ENCODE peak calls at places on chromosomes 2 and 18, in seven cellular contexts. D is aorta, S is HepG2, V is heart right ventricle, B is testis, F is cardiac muscle cell, H is upper lobe of right lung. K is an unnamed sample.

GRCh38 chr2:176537932-176538331 is 268.7 kb downstream of the MTX2 start:
- DNase-seq in V (no peak), F (no peak), B (no peak), S (no peak), H (no peak), D (no peak), K (no peak)

GRCh38 chr2:172108587-172108930 is 5.9 kb upstream of the DLX2 start:
- DNase-seq in S (no peak), D (no peak), B (no peak), V (no peak), H (no peak), F (no peak), K (no peak)

GRCh38 chr2:119109823-119110222 is 48.7 kb downstream of the C1QL2 start:
- DNase-seq in B (no peak), F (no peak), S (no peak), H (no peak), D (no peak), V (no peak), K (no peak)

GRCh38 chr2:122515731-122516130 is 760.3 kb downstream of the TSN start:
- DNase-seq in S (no peak), D (no peak), B (no peak), F (no peak), V (no peak), H (no peak), K (no peak)

GRCh38 chr18:45175505-45175904 is 439.8 kb upstream of the SLC14A2 start:
- DNase-seq in V (no peak), H (no peak), F (peak; percentile 40), D (no peak), B (no peak), S (no peak), K (no peak)

GRCh38 chr2:99651930-99652670 is 162.3 kb upstream of the REV1 start:
- DNase-seq in S (no peak), B (no peak), H (no peak), V (no peak), F (no peak), D (no peak), K (no peak)

GRCh38 chr2:23376075-23376474 is 8.9 kb upstream of the KLHL29 start:
- DNase-seq in D (no peak), H (no peak), V (no peak), B (no peak), S (no peak), F (no peak), K (no peak)

GRCh38 chr2:36371963-36372391 is 16.4 kb downstream of the CRIM1 start:
- DNase-seq in B (no peak), S (peak; percentile 73), H (no peak), D (no peak), F (no peak), V (no peak), K (no peak)

GRCh38 chr18:35407871-35408481 is 30.8 kb upstream of the ZNF396 start:
- DNase-seq in B (peak; percentile 60), V (peak; percentile 68), S (peak; percentile 69), D (no peak), F (peak; percentile 79), H (no peak), K (peak; percentile 27)

GRCh38 chr2:189407944-189408209 is 33.4 kb upstream of the WDR75 start:
- DNase-seq in D (no peak), V (no peak), H (no peak), F (no peak), S (no peak), B (no peak), K (no peak)

GRCh38 chr2:65434592-65435241 is 2.3 kb upstream of the SPRED2 start:
- DNase-seq in D (no peak), H (no peak), S (peak; percentile 30), F (no peak), V (no peak), B (no peak), K (no peak)

GRCh38 chr18:75977069-75977468 is 518.0 kb downstream of the ZNF516 start:
- DNase-seq in H (no peak), S (no peak), V (no peak), D (no peak), B (no peak), F (no peak), K (no peak)

GRCh38 chr2:215028231-215028630 is 110.2 kb downstream of the ABCA12 start:
- DNase-seq in H (no peak), F (no peak), D (no peak), V (no peak), B (no peak), S (no peak), K (no peak)

GRCh38 chr2:78734221-78734620 is 291.3 kb upstream of the REG3G start:
- DNase-seq in H (no peak), S (no peak), F (no peak), B (no peak), V (no peak), D (no peak), K (no peak)

GRCh38 chr18:78957140-78957539 is 22.5 kb upstream of the SALL3 start:
- DNase-seq in H (no peak), V (no peak), F (no peak), S (no peak), D (no peak), B (peak; percentile 56), K (no peak)

GRCh38 chr2:241853651-241854341 is 4.9 kb downstream of the PDCD1 start:
- DNase-seq in B (no peak), V (no peak), F (no peak), D (peak; percentile 75), S (no peak), H (peak; percentile 62), K (peak; percentile 42)

GRCh38 chr2:42067521-42067920 is 19.7 kb downstream of the PKDCC start:
- DNase-seq in D (no peak), F (no peak), B (no peak), H (no peak), V (no peak), S (no peak), K (peak; percentile 15)

GRCh38 chr2:174039551-174040416 is 74.6 kb upstream of the SP3 start:
- DNase-seq in H (peak; percentile 88), S (peak; percentile 88), D (peak; percentile 95), F (peak; percentile 91), V (peak; percentile 92), B (peak; percentile 95), K (peak; percentile 96)

GRCh38 chr2:1787799-1788477 is 43.6 kb upstream of the PXDN start:
- DNase-seq in S (no peak), V (no peak), H (no peak), B (no peak), D (peak; percentile 6), F (no peak), K (no peak)

GRCh38 chr2:240583774-240584173 is 2.8 kb upstream of the CAPN10 start:
- DNase-seq in H (no peak), S (no peak), B (no peak), V (no peak), F (no peak), D (peak; percentile 37), K (no peak)
- H3K4me1 ChIP-seq in H (peaks cover 51% of the 10 kb centered on the region), S (peaks cover 81% of the 10 kb centered on the region), B (peaks cover 26% of the 10 kb centered on the region), V (peaks cover 29% of the 10 kb centered on the region), F (peaks cover 6% of the 10 kb centered on the region), D (no peaks in the 10 kb centered on the region), K (peaks cover 22% of the 10 kb centered on the region)

GRCh38 chr2:55030766-55031165 is 19.5 kb downstream of the RTN4 start:
- DNase-seq in B (no peak), H (no peak), D (no peak), S (no peak), V (no peak), F (no peak), K (no peak)
- H3K4me1 ChIP-seq in B (peaks cover 7% of the 10 kb centered on the region), H (peaks cover 50% of the 10 kb centered on the region), D (peaks cover 5% of the 10 kb centered on the region), S (peaks cover 54% of the 10 kb centered on the region), V (peaks cover 2% of the 10 kb centered on the region), F (peaks cover 16% of the 10 kb centered on the region), K (no peaks in the 10 kb centered on the region)

GRCh38 chr2:46492301-46492700 is 12.9 kb downstream of the TMEM247 start:
- DNase-seq in V (no peak), S (no peak), B (no peak), H (no peak), F (no peak), D (no peak), K (no peak)

GRCh38 chr2:46493971-46494250 is 14.5 kb downstream of the TMEM247 start:
- DNase-seq in D (no peak), V (no peak), S (no peak), F (no peak), H (no peak), B (no peak), K (no peak)

GRCh38 chr2:46495347-46496030 is 16.1 kb downstream of the TMEM247 start:
- DNase-seq in B (no peak), V (no peak), H (peak; percentile 38), D (no peak), S (no peak), F (no peak), K (no peak)

GRCh38 chr2:46494596-46494995 is 15.2 kb downstream of the TMEM247 start:
- DNase-seq in V (no peak), S (no peak), F (no peak), B (no peak), H (no peak), D (no peak), K (no peak)

DNA sequence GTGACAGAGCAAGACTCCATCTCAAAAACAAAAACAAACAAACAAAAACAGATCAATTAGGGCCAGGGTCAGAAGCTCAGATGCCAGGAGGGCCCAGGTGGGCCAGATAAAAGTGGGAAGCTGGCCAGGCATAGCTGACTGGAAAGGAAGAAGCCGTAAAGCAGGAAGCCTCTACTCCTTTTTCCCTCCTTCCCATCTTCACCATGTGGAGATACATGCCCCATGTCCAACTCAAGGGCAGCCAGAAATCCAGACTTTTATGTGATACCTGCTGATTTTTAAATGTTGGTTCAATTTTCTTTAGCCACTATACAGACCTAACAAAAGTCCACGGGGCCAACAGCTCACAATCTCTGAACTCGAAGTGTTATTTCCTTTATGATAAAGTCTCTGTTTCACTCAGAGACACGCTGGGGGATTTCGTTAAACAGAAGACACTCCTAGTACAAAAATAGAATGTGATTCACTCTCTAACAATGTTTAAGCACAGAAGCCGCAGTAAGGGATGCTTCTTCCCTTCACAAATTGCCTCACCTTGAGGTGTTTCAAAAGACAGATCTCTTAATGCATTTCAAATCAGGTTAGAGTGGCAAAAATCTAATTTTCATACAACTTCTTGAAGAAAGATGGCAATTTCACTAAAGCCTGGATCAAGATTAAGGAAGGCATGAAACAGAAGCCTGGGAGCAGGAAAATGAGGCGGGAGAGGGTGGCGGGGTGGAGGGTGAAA is 14.0 kb downstream of the TMEM247 start:
- DNase-seq in B (no peak), F (peak; percentile 24), S (no peak), V (no peak), D (no peak), H (no peak), K (no peak)
- H3K4me1 ChIP-seq in B (peaks cover 15% of the 10 kb centered on the region), F (peaks cover 40% of the 10 kb centered on the region), S (peaks cover 15% of the 10 kb centered on the region), V (peaks cover 16% of the 10 kb centered on the region), D (no peaks in the 10 kb centered on the region), H (peaks cover 16% of the 10 kb centered on the region), K (peaks cover 11% of the 10 kb centered on the region)

GRCh38 chr2:126657146-126657635 is 1.2 kb downstream of the GYPC start:
- DNase-seq in H (no peak), V (peak; percentile 52), B (peak; percentile 44), S (no peak), D (peak; percentile 82), F (no peak), K (no peak)

GRCh38 chr2:126658910-126659613 is 3.1 kb downstream of the GYPC start:
- DNase-seq in H (peak; percentile 77), F (peak; percentile 77), V (peak; percentile 83), B (peak; percentile 41), S (no peak), D (peak; percentile 82), K (peak; percentile 90)

GRCh38 chr2:126656311-126657145 is 570 bp downstream of the GYPC start:
- DNase-seq in V (peak; percentile 44), S (no peak), F (peak; percentile 56), D (peak; percentile 84), H (peak; percentile 74), B (peak; percentile 20), K (no peak)

GRCh38 chr2:126658316-126658909 is 2.5 kb downstream of the GYPC start:
- DNase-seq in S (no peak), B (no peak), F (no peak), D (no peak), V (no peak), H (no peak), K (no peak)

GRCh38 chr2:126657636-126658315 is 1.8 kb downstream of the GYPC start:
- DNase-seq in B (peak; percentile 59), F (peak; percentile 76), H (peak; percentile 83), S (no peak), D (peak; percentile 92), V (peak; percentile 76), K (peak; percentile 72)
- H3K4me1 ChIP-seq in B (peaks cover 30% of the 10 kb centered on the region), F (peaks cover 49% of the 10 kb centered on the region), H (peaks cover 59% of the 10 kb centered on the region), S (no peaks in the 10 kb centered on the region), D (no peaks in the 10 kb centered on the region), V (peaks cover 22% of the 10 kb centered on the region), K (peaks cover 29% of the 10 kb centered on the region)

K was measured in Peyer's patch.